ENCODE peak calls at places on chromosomes 12 and 14, in nine cellular contexts. M is right cardiac atrium; N is IMR-90; L is CD8-positive, alpha-beta T cell; B is fibroblast of the aortic adventitia; G is NT2/D1; Z is GM23338; U is AG04450; R is kidney. F is an unnamed sample.
A peak's percentile ranks its signal among the peaks of the same experiment; 100 is the strongest.

GRCh38 chr12:48862691-48863090 is 3.0 kb downstream of the RND1 start:
- DNase-seq in U (no peak), M (no peak), B (no peak), L (no peak), N (no peak), Z (no peak), R (no peak), G (no peak), F (no peak)

GRCh38 chr12:52351196-52352059 is 15.9 kb downstream of the KRT85 start:
- DNase-seq in L (peak; percentile 64), U (no peak), B (no peak), R (no peak), G (no peak), M (no peak), Z (no peak), N (no peak), F (no peak)

GRCh38 chr14:36976571-36977023 is 195.8 kb downstream of the SLC25A21 start:
- DNase-seq in B (peak; percentile 43), M (no peak), R (no peak), U (no peak), L (no peak), N (peak; percentile 37), Z (no peak), G (no peak), F (no peak)

GRCh38 chr14:68782091-68782981 is 10.5 kb downstream of the ZFP36L1 start:
- DNase-seq in U (no peak), M (no peak), Z (no peak), N (no peak), G (no peak), L (peak; percentile 34), B (no peak), R (no peak), F (no peak)

GRCh38 chr14:54786191-54786755 is 116.4 kb downstream of the GCH1 start:
- DNase-seq in B (no peak), N (no peak), M (no peak), U (no peak), R (no peak), Z (no peak), L (no peak), G (no peak), F (no peak)

GRCh38 chr12:45989857-45990467 is 412 bp downstream of the SCAF11 start:
- DNase-seq in U (no peak), L (peak; percentile 43), M (peak; percentile 88), B (no peak), G (peak; percentile 6), R (peak; percentile 90), Z (peak; percentile 50), N (peak; percentile 47), F (no peak)

GRCh38 chr12:109999983-110000505 is 814 bp downstream of the ANKRD13A start:
- DNase-seq in M (peak; percentile 71), U (no peak), G (no peak), B (peak; percentile 70), N (no peak), R (peak; percentile 79), Z (peak; percentile 49), L (no peak), F (no peak)

GRCh38 chr12:25957898-25958253 is 606 bp upstream of the RASSF8 start:
- DNase-seq in G (peak; percentile 55), N (peak; percentile 82), U (peak; percentile 16), Z (peak; percentile 46), B (peak; percentile 89), M (no peak), R (no peak), L (no peak), F (no peak)

GRCh38 chr14:24334431-24335271 is at the start of gene ADCY4:
- DNase-seq in R (peak; percentile 88), N (no peak), G (no peak), B (no peak), U (no peak), L (no peak), Z (peak; percentile 56), M (peak; percentile 88), F (no peak)

GRCh38 chr12:123530683-123531082 is 2.8 kb downstream of the RILPL1 start:
- DNase-seq in G (no peak), N (no peak), B (no peak), L (no peak), M (no peak), Z (no peak), U (no peak), R (peak; percentile 11), F (no peak)

GRCh38 chr14:100317897-100318808 is 5.0 kb upstream of the SLC25A47 start:
- DNase-seq in M (peak; percentile 92), G (peak; percentile 36), R (peak; percentile 87), L (peak; percentile 66), U (no peak), N (peak; percentile 26), B (peak; percentile 60), Z (peak; percentile 90), F (peak; percentile 30)

GRCh38 chr12:131833896-131834641 is 5.9 kb downstream of the MMP17 start:
- DNase-seq in L (no peak), B (peak; percentile 32), U (no peak), R (peak; percentile 62), Z (peak; percentile 66), N (peak; percentile 37), G (no peak), M (no peak), F (no peak)

GRCh38 chr14:103627073-103628025 is 1.7 kb upstream of the KLC1 start:
- DNase-seq in M (no peak), N (no peak), B (no peak), R (peak; percentile 53), L (no peak), G (no peak), Z (no peak), U (no peak), F (no peak)

GRCh38 chr12:105352049-105352448 is 21.6 kb downstream of the C12orf75 start:
- DNase-seq in B (no peak), M (no peak), G (no peak), L (no peak), N (no peak), U (no peak), Z (no peak), R (no peak), F (peak; percentile 67)

GRCh38 chr12:121166356-121166755 is 33.7 kb downstream of the P2RX7 start:
- DNase-seq in L (no peak), R (no peak), Z (no peak), U (no peak), B (no peak), G (no peak), N (no peak), M (no peak), F (no peak)

GRCh38 chr12:49017764-49018281 is 753 bp downstream of the PRKAG1 start:
- DNase-seq in M (no peak), U (no peak), G (no peak), R (no peak), Z (no peak), N (peak; percentile 46), L (no peak), B (no peak), F (no peak)

GRCh38 chr12:53752651-53753050 is 872 bp upstream of the CISTR start:
- DNase-seq in U (no peak), G (no peak), M (no peak), N (no peak), R (no peak), L (no peak), B (no peak), Z (no peak), F (no peak)
- H3K4me3 ChIP-seq in U (no peak overlapping the region), G (no peak overlapping the region), M (no peak overlapping the region), N (no peak overlapping the region), R (no peak overlapping the region), L (no peak overlapping the region), B (no peak overlapping the region), Z (peak overlapping the region; percentile 76), F (no peak overlapping the region)

DNA sequence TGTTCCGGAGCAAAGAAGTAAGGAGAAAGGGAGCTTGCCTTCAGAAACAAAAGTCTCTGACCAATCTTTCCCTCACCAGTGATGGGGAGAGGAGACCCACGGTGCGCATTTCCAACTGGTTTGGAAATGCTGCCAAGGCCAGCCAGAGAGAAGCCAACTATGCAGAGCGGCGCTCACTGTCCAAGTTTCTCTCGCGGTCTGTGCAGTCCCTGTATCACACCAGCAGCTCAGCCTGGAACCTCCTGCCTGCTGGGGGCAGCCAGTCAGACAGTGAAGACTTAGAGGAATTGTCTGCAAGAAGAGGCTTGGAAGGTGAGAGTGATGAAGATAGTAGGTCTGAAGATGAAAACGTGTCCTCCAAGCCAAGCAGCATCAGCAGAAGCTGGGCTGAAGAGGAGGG is 206.2 kb downstream of the NAV3 start:
- DNase-seq in Z (no peak), M (no peak), U (no peak), N (no peak), R (no peak), B (no peak), G (no peak), L (no peak), F (no peak)
- H3K4me3 ChIP-seq in Z (no peak overlapping the region), M (no peak overlapping the region), U (no peak overlapping the region), N (no peak overlapping the region), R (no peak overlapping the region), B (no peak overlapping the region), G (no peak overlapping the region), L (no peak overlapping the region), F (no peak overlapping the region)

GRCh38 chr14:22539831-22540230 is 49.2 kb downstream of the DAD1 start:
- DNase-seq in B (no peak), M (no peak), N (no peak), L (no peak), G (no peak), U (no peak), R (no peak), Z (no peak), F (no peak)

GRCh38 chr14:22542360-22542759 is 46.7 kb downstream of the DAD1 start:
- DNase-seq in M (no peak), R (no peak), U (no peak), L (no peak), G (no peak), B (no peak), Z (no peak), N (no peak), F (no peak)

GRCh38 chr14:22540286-22540685 is 48.7 kb downstream of the DAD1 start:
- DNase-seq in R (no peak), N (no peak), M (no peak), B (peak; percentile 28), L (no peak), U (no peak), G (no peak), Z (no peak), F (no peak)

GRCh38 chr14:22540811-22541360 is 48.1 kb downstream of the DAD1 start:
- DNase-seq in U (no peak), G (no peak), B (no peak), L (no peak), N (no peak), Z (no peak), R (no peak), M (no peak), F (no peak)

GRCh38 chr14:22541721-22542120 is 47.3 kb downstream of the DAD1 start:
- DNase-seq in M (no peak), G (no peak), U (no peak), Z (no peak), L (no peak), N (no peak), R (no peak), B (no peak), F (no peak)
- H3K4me3 ChIP-seq in M (no peak overlapping the region), G (no peak overlapping the region), U (no peak overlapping the region), Z (no peak overlapping the region), L (peak overlapping the region; percentile 38), N (no peak overlapping the region), R (no peak overlapping the region), B (no peak overlapping the region), F (no peak overlapping the region)

GRCh38 chr14:91230363-91231035 is 14.0 kb downstream of the GPR68 start:
- DNase-seq in U (no peak), B (peak; percentile 13), Z (no peak), L (no peak), R (no peak), G (no peak), M (no peak), N (peak; percentile 36), F (no peak)
- H3K4me3 ChIP-seq in U (no peak overlapping the region), B (no peak overlapping the region), Z (no peak overlapping the region), L (peak overlapping the region; percentile 7), R (no peak overlapping the region), G (no peak overlapping the region), M (no peak overlapping the region), N (no peak overlapping the region), F (no peak overlapping the region)